ENCODE peak calls at places on chromosomes 13 and 19, in seven cellular contexts. One of them, this sample, is unnamed.

GRCh38 chr19:48400018-48400742 is 6.7 kb downstream of the GRIN2D start:
- DNase-seq in body of pancreas: peak
- DNase-seq in thyroid gland: peak
- DNase-seq in IMR-90: peak
- DNase-seq in Peyer's patch: peak
- DNase-seq in A549: peak
- DNase-seq in adrenal gland: peak
- DNase-seq in this sample: no peak

GRCh38 chr19:19262190-19263057 is 10.7 kb downstream of the TM6SF2 start:
- DNase-seq in IMR-90: no peak
- DNase-seq in adrenal gland: no peak
- DNase-seq in A549: no peak
- DNase-seq in thyroid gland: no peak
- DNase-seq in body of pancreas: no peak
- DNase-seq in Peyer's patch: no peak
- DNase-seq in this sample: no peak

GRCh38 chr19:51593138-51593890 is 22.2 kb downstream of the ZNF175 start:
- DNase-seq in A549: no peak
- DNase-seq in thyroid gland: no peak
- DNase-seq in adrenal gland: no peak
- DNase-seq in IMR-90: no peak
- DNase-seq in body of pancreas: no peak
- DNase-seq in Peyer's patch: no peak
- DNase-seq in this sample: no peak

GRCh38 chr19:43524922-43525835 is 1.8 kb downstream of the ETHE1 start:
- DNase-seq in body of pancreas: peak
- DNase-seq in adrenal gland: peak
- DNase-seq in A549: peak
- DNase-seq in thyroid gland: peak
- DNase-seq in Peyer's patch: peak
- DNase-seq in IMR-90: peak
- DNase-seq in this sample: peak

GRCh38 chr13:74025369-74025768 is 108.8 kb downstream of the KLF12 start:
- DNase-seq in Peyer's patch: no peak
- DNase-seq in body of pancreas: no peak
- DNase-seq in A549: no peak
- DNase-seq in IMR-90: no peak
- DNase-seq in adrenal gland: no peak
- DNase-seq in thyroid gland: no peak
- DNase-seq in this sample: no peak

GRCh38 chr13:36758345-36758744 is 60.7 kb upstream of the RFXAP start:
- DNase-seq in Peyer's patch: no peak
- DNase-seq in thyroid gland: no peak
- DNase-seq in body of pancreas: peak
- DNase-seq in adrenal gland: no peak
- DNase-seq in A549: no peak
- DNase-seq in IMR-90: no peak
- DNase-seq in this sample: no peak

GRCh38 chr13:113302940-113303339 is 5.9 kb downstream of the LAMP1 start:
- DNase-seq in body of pancreas: no peak
- DNase-seq in A549: no peak
- DNase-seq in thyroid gland: no peak
- DNase-seq in IMR-90: peak
- DNase-seq in adrenal gland: no peak
- DNase-seq in Peyer's patch: no peak
- DNase-seq in this sample: no peak

GRCh38 chr19:38440592-38440991 is 7.1 kb downstream of the RYR1 start:
- DNase-seq in Peyer's patch: no peak
- DNase-seq in thyroid gland: no peak
- DNase-seq in A549: no peak
- DNase-seq in adrenal gland: no peak
- DNase-seq in IMR-90: no peak
- DNase-seq in body of pancreas: no peak
- DNase-seq in this sample: no peak

GRCh38 chr19:37953125-37953524 is 46.1 kb downstream of the SIPA1L3 start:
- DNase-seq in thyroid gland: peak
- DNase-seq in Peyer's patch: no peak
- DNase-seq in adrenal gland: no peak
- DNase-seq in A549: no peak
- DNase-seq in IMR-90: no peak
- DNase-seq in body of pancreas: no peak
- DNase-seq in this sample: peak

GRCh38 chr19:16342002-16342715 is 17.5 kb downstream of the KLF2 start:
- DNase-seq in thyroid gland: peak
- DNase-seq in IMR-90: no peak
- DNase-seq in A549: no peak
- DNase-seq in Peyer's patch: peak
- DNase-seq in adrenal gland: peak
- DNase-seq in body of pancreas: no peak
- DNase-seq in this sample: no peak

GRCh38 chr19:16457195-16457953 is 14.4 kb downstream of the EPS15L1 start:
- DNase-seq in thyroid gland: peak
- DNase-seq in body of pancreas: peak
- DNase-seq in adrenal gland: peak
- DNase-seq in A549: no peak
- DNase-seq in IMR-90: peak
- DNase-seq in Peyer's patch: no peak
- DNase-seq in this sample: no peak

GRCh38 chr13:84126671-84127171 is 244.4 kb upstream of the SLITRK1 start:
- DNase-seq in thyroid gland: peak
- DNase-seq in A549: no peak
- DNase-seq in IMR-90: no peak
- DNase-seq in adrenal gland: no peak
- DNase-seq in Peyer's patch: no peak
- DNase-seq in body of pancreas: no peak
- DNase-seq in this sample: no peak

GRCh38 chr19:18425515-18426415 is 6.6 kb downstream of the SSBP4 start:
- DNase-seq in A549: no peak
- DNase-seq in thyroid gland: no peak
- DNase-seq in IMR-90: peak
- DNase-seq in adrenal gland: peak
- DNase-seq in body of pancreas: no peak
- DNase-seq in Peyer's patch: no peak
- DNase-seq in this sample: no peak

GRCh38 chr13:89554801-89555200 is 1792.7 kb upstream of the MIR17HG start:
- DNase-seq in Peyer's patch: no peak
- DNase-seq in thyroid gland: no peak
- DNase-seq in adrenal gland: no peak
- DNase-seq in A549: no peak
- DNase-seq in IMR-90: no peak
- DNase-seq in body of pancreas: no peak
- DNase-seq in this sample: no peak

GRCh38 chr13:104657196-104657595 is 1591.0 kb upstream of the SLC10A2 start:
- DNase-seq in A549: no peak
- DNase-seq in thyroid gland: no peak
- DNase-seq in adrenal gland: no peak
- DNase-seq in body of pancreas: no peak
- DNase-seq in Peyer's patch: no peak
- DNase-seq in IMR-90: no peak
- DNase-seq in this sample: no peak

GRCh38 chr13:107883561-107884175 is 331.7 kb downstream of the LIG4 start:
- DNase-seq in adrenal gland: no peak
- DNase-seq in IMR-90: peak
- DNase-seq in A549: no peak
- DNase-seq in thyroid gland: no peak
- DNase-seq in Peyer's patch: no peak
- DNase-seq in body of pancreas: peak
- DNase-seq in this sample: no peak

GRCh38 chr19:52535831-52536800 is 8.6 kb downstream of the ZNF808 start:
- DNase-seq in body of pancreas: peak
- DNase-seq in A549: no peak
- DNase-seq in thyroid gland: peak
- DNase-seq in IMR-90: peak
- DNase-seq in Peyer's patch: peak
- DNase-seq in adrenal gland: peak
- DNase-seq in this sample: peak

GRCh38 chr19:44748426-44749254 is at the start of gene BCL3:
- DNase-seq in thyroid gland: peak
- DNase-seq in adrenal gland: peak
- DNase-seq in IMR-90: no peak
- DNase-seq in body of pancreas: peak
- DNase-seq in A549: no peak
- DNase-seq in Peyer's patch: peak
- DNase-seq in this sample: peak

GRCh38 chr13:21813110-21813509 is 142.2 kb downstream of the FGF9 start:
- DNase-seq in Peyer's patch: no peak
- DNase-seq in IMR-90: no peak
- DNase-seq in body of pancreas: no peak
- DNase-seq in A549: no peak
- DNase-seq in thyroid gland: no peak
- DNase-seq in adrenal gland: no peak
- DNase-seq in this sample: no peak

GRCh38 chr13:33611016-33611805 is 206.7 kb upstream of the RFC3 start:
- DNase-seq in body of pancreas: peak
- DNase-seq in Peyer's patch: no peak
- DNase-seq in IMR-90: peak
- DNase-seq in A549: no peak
- DNase-seq in adrenal gland: peak
- DNase-seq in thyroid gland: peak
- DNase-seq in this sample: peak

GRCh38 chr13:37132211-37132610 is 26.7 kb upstream of the CSNK1A1L start:
- DNase-seq in IMR-90: no peak
- DNase-seq in body of pancreas: no peak
- DNase-seq in adrenal gland: no peak
- DNase-seq in thyroid gland: no peak
- DNase-seq in A549: no peak
- DNase-seq in Peyer's patch: no peak
- DNase-seq in this sample: no peak

GRCh38 chr19:47020132-47020805 is 632 bp downstream of the NPAS1 start:
- DNase-seq in adrenal gland: no peak
- DNase-seq in thyroid gland: no peak
- DNase-seq in Peyer's patch: no peak
- DNase-seq in IMR-90: no peak
- DNase-seq in body of pancreas: no peak
- DNase-seq in A549: no peak
- DNase-seq in this sample: no peak
- H3K4me3 ChIP-seq in adrenal gland: no peak
- H3K4me3 ChIP-seq in thyroid gland: no peak
- H3K4me3 ChIP-seq in Peyer's patch: peak
- H3K4me3 ChIP-seq in IMR-90: peak
- H3K4me3 ChIP-seq in body of pancreas: no peak
- H3K4me3 ChIP-seq in A549: peak
- H3K4me3 ChIP-seq in this sample: no peak

DNA sequence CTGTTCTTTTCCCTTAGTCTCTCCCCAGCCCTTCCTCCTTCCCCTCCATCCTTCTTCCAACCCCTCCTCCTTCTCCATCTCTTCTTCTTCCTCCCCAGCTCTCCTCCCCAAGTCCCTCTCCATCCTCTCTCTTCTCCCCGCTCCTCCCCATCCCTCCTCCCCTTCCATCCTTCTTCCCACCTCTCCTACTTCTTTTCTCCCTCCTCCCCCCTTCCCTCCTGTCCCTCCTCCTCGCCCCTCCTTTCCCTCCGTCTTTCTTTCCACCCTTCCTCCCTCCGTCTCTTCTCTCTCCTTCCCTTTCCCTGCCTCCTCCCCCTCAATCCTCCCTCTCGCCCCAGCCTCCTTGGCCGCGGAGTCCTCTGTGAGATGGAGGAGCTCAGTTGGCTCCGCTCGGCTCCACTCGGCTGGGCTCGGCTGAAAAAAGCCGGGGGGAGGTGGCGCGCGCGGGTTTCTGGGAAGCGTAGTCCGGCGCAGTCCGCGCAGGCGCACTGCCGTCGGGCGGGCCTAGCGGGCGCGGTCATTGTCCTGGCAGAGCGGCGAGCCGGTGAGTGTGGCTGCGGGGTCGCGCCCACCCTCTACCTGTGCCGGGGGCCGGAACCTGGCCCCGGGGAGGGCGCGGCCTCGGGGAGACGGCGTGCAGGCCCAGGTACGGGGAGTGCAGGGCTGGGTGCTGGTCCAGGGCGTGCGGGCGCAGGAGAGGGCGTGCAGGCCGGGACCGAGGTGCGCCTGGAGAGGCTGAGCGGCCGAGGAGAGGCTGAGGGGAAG is at the start of gene ZNF71:
- DNase-seq in IMR-90: peak
- DNase-seq in A549: peak
- DNase-seq in body of pancreas: peak
- DNase-seq in thyroid gland: peak
- DNase-seq in Peyer's patch: peak
- DNase-seq in adrenal gland: peak
- DNase-seq in this sample: peak
- TF ChIP-seq POLR2A in IMR-90: no peak
- TF ChIP-seq POLR2A in A549: peak
- TF ChIP-seq POLR2A in body of pancreas: peak
- TF ChIP-seq POLR2A in thyroid gland: peak
- TF ChIP-seq POLR2A in Peyer's patch: no peak
- TF ChIP-seq POLR2A in adrenal gland: no peak
- TF ChIP-seq POLR2A in this sample: no peak

GRCh38 chr13:41764558-41764957 is 196.4 kb downstream of the VWA8 start:
- DNase-seq in A549: no peak
- DNase-seq in thyroid gland: no peak
- DNase-seq in IMR-90: no peak
- DNase-seq in Peyer's patch: no peak
- DNase-seq in adrenal gland: no peak
- DNase-seq in body of pancreas: no peak
- DNase-seq in this sample: no peak

GRCh38 chr13:41765813-41766212 is 195.1 kb downstream of the VWA8 start:
- DNase-seq in Peyer's patch: no peak
- DNase-seq in A549: no peak
- DNase-seq in IMR-90: no peak
- DNase-seq in adrenal gland: no peak
- DNase-seq in thyroid gland: no peak
- DNase-seq in body of pancreas: no peak
- DNase-seq in this sample: no peak

GRCh38 chr13:41765020-41765419 is 195.9 kb downstream of the VWA8 start:
- DNase-seq in IMR-90: no peak
- DNase-seq in thyroid gland: no peak
- DNase-seq in body of pancreas: no peak
- DNase-seq in Peyer's patch: no peak
- DNase-seq in adrenal gland: no peak
- DNase-seq in A549: no peak
- DNase-seq in this sample: no peak

GRCh38 chr13:41763772-41764171 is 197.1 kb downstream of the VWA8 start:
- DNase-seq in A549: no peak
- DNase-seq in adrenal gland: no peak
- DNase-seq in Peyer's patch: no peak
- DNase-seq in body of pancreas: peak
- DNase-seq in thyroid gland: no peak
- DNase-seq in IMR-90: no peak
- DNase-seq in this sample: no peak

DNA sequence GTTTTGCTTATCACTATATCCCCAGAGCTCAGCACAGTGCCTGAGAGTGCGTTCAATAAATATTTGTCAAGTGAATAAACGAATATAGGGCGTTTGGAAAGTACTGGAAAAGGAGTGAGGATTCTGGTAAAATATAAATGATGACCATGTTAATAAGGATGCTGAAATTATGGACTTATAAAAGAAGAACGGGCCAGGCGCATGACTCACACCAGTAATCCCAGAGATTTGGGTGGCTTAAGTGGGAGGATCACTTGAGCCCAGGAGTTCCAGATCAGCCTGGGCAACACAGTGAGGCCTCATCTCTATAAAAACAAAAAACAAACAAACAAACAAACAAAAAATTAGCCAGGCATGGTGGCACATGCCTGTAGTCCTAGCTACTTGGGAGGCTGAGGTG is 198.1 kb downstream of the VWA8 start:
- DNase-seq in adrenal gland: no peak
- DNase-seq in Peyer's patch: no peak
- DNase-seq in A549: no peak
- DNase-seq in thyroid gland: no peak
- DNase-seq in IMR-90: no peak
- DNase-seq in body of pancreas: no peak
- DNase-seq in this sample: no peak
- H3K27ac ChIP-seq in adrenal gland: no peak
- H3K27ac ChIP-seq in Peyer's patch: no peak
- H3K27ac ChIP-seq in A549: no peak
- H3K27ac ChIP-seq in thyroid gland: no peak
- H3K27ac ChIP-seq in IMR-90: no peak
- H3K27ac ChIP-seq in body of pancreas: no peak
- H3K27ac ChIP-seq in this sample: no peak

GRCh38 chr19:3027981-3028304 is 1.1 kb downstream of the TLE2 start:
- DNase-seq in thyroid gland: no peak
- DNase-seq in adrenal gland: no peak
- DNase-seq in Peyer's patch: no peak
- DNase-seq in A549: no peak
- DNase-seq in IMR-90: no peak
- DNase-seq in body of pancreas: no peak
- DNase-seq in this sample: no peak
- H3K4me3 ChIP-seq in thyroid gland: no peak
- H3K4me3 ChIP-seq in adrenal gland: no peak
- H3K4me3 ChIP-seq in Peyer's patch: peak
- H3K4me3 ChIP-seq in A549: no peak
- H3K4me3 ChIP-seq in IMR-90: no peak
- H3K4me3 ChIP-seq in body of pancreas: no peak
- H3K4me3 ChIP-seq in this sample: peak

This sample was measured in right lobe of liver.